ENCODE peak calls at places on chromosome 3, in ten cellular contexts. One of them, this sample, is unnamed.
A peak's percentile ranks its signal among the peaks of the same experiment; 100 is the strongest.

GRCh38 chr3:23822559-23822958 is 16.8 kb downstream of the UBE2E1 start:
- DNase-seq in GM20000: no peak
- DNase-seq in mucosa of descending colon: no peak
- DNase-seq in breast epithelium: no peak
- DNase-seq in heart left ventricle: no peak
- DNase-seq in fibroblast of mammary gland: no peak
- DNase-seq in GM10248: no peak
- DNase-seq in A549: no peak
- DNase-seq in psoas muscle: no peak
- DNase-seq in hepatocyte: no peak
- DNase-seq in this sample: no peak

GRCh38 chr3:12948891-12949711 is 107.7 kb upstream of the RPL32 start:
- DNase-seq in A549: no peak
- DNase-seq in psoas muscle: no peak
- DNase-seq in GM10248: peak; percentile 55
- DNase-seq in GM20000: peak; percentile 57
- DNase-seq in fibroblast of mammary gland: peak; percentile 49
- DNase-seq in hepatocyte: no peak
- DNase-seq in breast epithelium: no peak
- DNase-seq in heart left ventricle: no peak
- DNase-seq in mucosa of descending colon: no peak
- DNase-seq in this sample: no peak

GRCh38 chr3:35965908-35966307 is 326.6 kb downstream of the ARPP21 start:
- DNase-seq in GM10248: no peak
- DNase-seq in psoas muscle: no peak
- DNase-seq in hepatocyte: peak; percentile 49
- DNase-seq in fibroblast of mammary gland: peak; percentile 55
- DNase-seq in breast epithelium: no peak
- DNase-seq in GM20000: peak; percentile 5
- DNase-seq in A549: peak; percentile 7
- DNase-seq in heart left ventricle: no peak
- DNase-seq in mucosa of descending colon: no peak
- DNase-seq in this sample: peak; percentile 36

GRCh38 chr3:126531051-126531330 is 7.0 kb downstream of the CHST13 start:
- DNase-seq in GM10248: no peak
- DNase-seq in psoas muscle: no peak
- DNase-seq in GM20000: no peak
- DNase-seq in breast epithelium: no peak
- DNase-seq in heart left ventricle: no peak
- DNase-seq in fibroblast of mammary gland: no peak
- DNase-seq in A549: no peak
- DNase-seq in hepatocyte: no peak
- DNase-seq in mucosa of descending colon: no peak
- DNase-seq in this sample: no peak

GRCh38 chr3:185750702-185751101 is 74.1 kb downstream of the IGF2BP2 start:
- DNase-seq in psoas muscle: no peak
- DNase-seq in GM10248: no peak
- DNase-seq in GM20000: no peak
- DNase-seq in A549: no peak
- DNase-seq in mucosa of descending colon: peak; percentile 66
- DNase-seq in fibroblast of mammary gland: no peak
- DNase-seq in heart left ventricle: no peak
- DNase-seq in hepatocyte: no peak
- DNase-seq in breast epithelium: no peak
- DNase-seq in this sample: no peak

GRCh38 chr3:177098551-177098950 is 98.7 kb downstream of the TBL1XR1 start:
- DNase-seq in psoas muscle: no peak
- DNase-seq in breast epithelium: no peak
- DNase-seq in mucosa of descending colon: no peak
- DNase-seq in GM20000: no peak
- DNase-seq in fibroblast of mammary gland: no peak
- DNase-seq in hepatocyte: no peak
- DNase-seq in GM10248: no peak
- DNase-seq in heart left ventricle: no peak
- DNase-seq in A549: no peak
- DNase-seq in this sample: no peak

GRCh38 chr3:64685800-64686445 is 1.9 kb downstream of the ADAMTS9 start:
- DNase-seq in hepatocyte: peak; percentile 94
- DNase-seq in fibroblast of mammary gland: peak; percentile 89
- DNase-seq in heart left ventricle: peak; percentile 95
- DNase-seq in A549: peak; percentile 22
- DNase-seq in breast epithelium: peak; percentile 91
- DNase-seq in mucosa of descending colon: peak; percentile 92
- DNase-seq in GM20000: no peak
- DNase-seq in GM10248: peak; percentile 6
- DNase-seq in psoas muscle: peak; percentile 90
- DNase-seq in this sample: no peak

GRCh38 chr3:9416139-9416780 is 18.8 kb downstream of the SETD5 start:
- DNase-seq in A549: no peak
- DNase-seq in breast epithelium: no peak
- DNase-seq in hepatocyte: no peak
- DNase-seq in GM10248: no peak
- DNase-seq in mucosa of descending colon: no peak
- DNase-seq in heart left ventricle: no peak
- DNase-seq in GM20000: no peak
- DNase-seq in psoas muscle: no peak
- DNase-seq in fibroblast of mammary gland: peak; percentile 14
- DNase-seq in this sample: no peak

GRCh38 chr3:34646911-34647465 is 848.6 kb downstream of the PDCD6IP start:
- DNase-seq in hepatocyte: no peak
- DNase-seq in breast epithelium: no peak
- DNase-seq in GM20000: no peak
- DNase-seq in fibroblast of mammary gland: no peak
- DNase-seq in A549: no peak
- DNase-seq in psoas muscle: no peak
- DNase-seq in heart left ventricle: no peak
- DNase-seq in mucosa of descending colon: no peak
- DNase-seq in GM10248: no peak
- DNase-seq in this sample: peak; percentile 7

GRCh38 chr3:49484471-49484870 is 14.4 kb downstream of the DAG1 start:
- DNase-seq in GM20000: no peak
- DNase-seq in fibroblast of mammary gland: no peak
- DNase-seq in breast epithelium: no peak
- DNase-seq in hepatocyte: no peak
- DNase-seq in GM10248: no peak
- DNase-seq in mucosa of descending colon: no peak
- DNase-seq in psoas muscle: no peak
- DNase-seq in A549: no peak
- DNase-seq in heart left ventricle: no peak
- DNase-seq in this sample: no peak

GRCh38 chr3:194084284-194084683 is 51.7 kb upstream of the HES1 start:
- DNase-seq in mucosa of descending colon: no peak
- DNase-seq in psoas muscle: no peak
- DNase-seq in GM20000: peak; percentile 54
- DNase-seq in breast epithelium: no peak
- DNase-seq in A549: no peak
- DNase-seq in GM10248: peak; percentile 59
- DNase-seq in fibroblast of mammary gland: no peak
- DNase-seq in hepatocyte: no peak
- DNase-seq in heart left ventricle: no peak
- DNase-seq in this sample: peak; percentile 99

DNA sequence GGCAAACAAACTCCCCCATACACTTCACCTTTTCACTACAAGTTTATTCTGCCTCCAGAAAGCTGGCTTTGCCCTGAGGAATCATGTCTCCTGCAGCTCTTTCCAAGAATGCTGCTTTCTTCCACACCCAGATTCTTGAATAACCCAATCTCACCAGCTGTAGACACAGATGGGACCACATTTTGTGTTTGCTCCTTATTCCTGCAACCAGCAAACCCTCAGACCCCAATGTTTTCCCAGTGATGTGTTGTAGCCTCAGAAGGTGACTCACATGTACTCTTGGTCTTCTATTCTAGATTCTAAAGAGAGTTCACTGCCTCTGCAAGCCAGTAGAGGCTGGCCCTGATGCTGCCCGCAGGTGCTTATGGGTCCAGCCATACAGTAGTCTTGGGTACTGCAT is 23.6 kb upstream of the TRIM59 start:
- DNase-seq in A549: no peak
- DNase-seq in psoas muscle: no peak
- DNase-seq in fibroblast of mammary gland: peak; percentile 95
- DNase-seq in heart left ventricle: no peak
- DNase-seq in GM10248: no peak
- DNase-seq in hepatocyte: no peak
- DNase-seq in mucosa of descending colon: no peak
- DNase-seq in breast epithelium: no peak
- DNase-seq in GM20000: no peak
- DNase-seq in this sample: no peak
- TF ChIP-seq CTCF in A549: no peak
- TF ChIP-seq CTCF in psoas muscle: no peak
- TF ChIP-seq CTCF in fibroblast of mammary gland: no peak
- TF ChIP-seq CTCF in heart left ventricle: no peak
- TF ChIP-seq CTCF in GM10248: peak; percentile 1
- TF ChIP-seq CTCF in hepatocyte: no peak
- TF ChIP-seq CTCF in mucosa of descending colon: no peak
- TF ChIP-seq CTCF in breast epithelium: no peak
- TF ChIP-seq CTCF in GM20000: no peak
- TF ChIP-seq CTCF in this sample: no peak

DNA sequence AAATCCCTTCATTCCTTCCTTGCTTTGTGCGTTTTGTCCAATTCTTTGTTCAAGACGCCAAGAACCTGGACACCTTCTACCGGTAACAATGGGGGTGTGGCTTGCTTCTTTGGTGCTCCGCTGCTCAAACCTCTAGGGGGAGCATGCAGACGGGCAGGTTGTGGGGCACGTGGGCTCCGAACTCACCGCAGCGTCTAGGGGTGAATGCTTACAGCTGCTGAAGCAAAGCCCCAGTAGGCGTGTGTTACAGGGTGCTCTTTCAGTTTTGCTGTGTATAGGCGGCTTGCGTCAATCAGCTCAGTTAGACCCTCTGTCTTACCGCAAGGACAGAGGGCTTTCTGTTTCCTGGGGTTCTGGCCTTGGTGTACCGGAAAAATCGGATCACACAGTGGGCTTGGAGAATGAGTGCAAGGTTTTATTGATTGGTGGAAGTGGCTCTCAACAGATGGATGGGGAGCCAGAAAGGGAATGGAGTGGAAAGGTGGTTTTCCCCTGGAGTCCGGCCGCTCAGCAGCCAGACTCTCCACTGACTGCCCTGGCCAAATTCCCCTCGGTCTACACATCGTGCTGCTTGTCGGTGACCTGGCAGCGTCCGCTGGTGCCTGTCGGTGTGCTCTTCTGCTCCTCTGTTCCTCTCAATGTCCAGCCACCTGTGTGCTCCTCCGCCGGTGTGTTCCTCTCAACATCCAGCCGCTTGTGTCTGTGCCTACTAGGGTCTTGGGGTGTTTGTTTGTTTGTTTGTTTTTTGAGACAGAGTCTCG is 1.2 kb upstream of the LRRC34 start:
- DNase-seq in psoas muscle: no peak
- DNase-seq in GM20000: peak; percentile 79
- DNase-seq in breast epithelium: no peak
- DNase-seq in heart left ventricle: no peak
- DNase-seq in mucosa of descending colon: peak; percentile 65
- DNase-seq in A549: no peak
- DNase-seq in GM10248: peak; percentile 76
- DNase-seq in hepatocyte: peak; percentile 25
- DNase-seq in fibroblast of mammary gland: peak; percentile 12
- DNase-seq in this sample: peak; percentile 98
- TF ChIP-seq CTCF in psoas muscle: no peak
- TF ChIP-seq CTCF in GM20000: peak; percentile 71
- TF ChIP-seq CTCF in breast epithelium: no peak
- TF ChIP-seq CTCF in heart left ventricle: no peak
- TF ChIP-seq CTCF in mucosa of descending colon: peak; percentile 36
- TF ChIP-seq CTCF in A549: peak; percentile 24
- TF ChIP-seq CTCF in GM10248: peak; percentile 70
- TF ChIP-seq CTCF in hepatocyte: peak; percentile 28
- TF ChIP-seq CTCF in fibroblast of mammary gland: peak; percentile 29
- TF ChIP-seq CTCF in this sample: peak; percentile 92

DNA sequence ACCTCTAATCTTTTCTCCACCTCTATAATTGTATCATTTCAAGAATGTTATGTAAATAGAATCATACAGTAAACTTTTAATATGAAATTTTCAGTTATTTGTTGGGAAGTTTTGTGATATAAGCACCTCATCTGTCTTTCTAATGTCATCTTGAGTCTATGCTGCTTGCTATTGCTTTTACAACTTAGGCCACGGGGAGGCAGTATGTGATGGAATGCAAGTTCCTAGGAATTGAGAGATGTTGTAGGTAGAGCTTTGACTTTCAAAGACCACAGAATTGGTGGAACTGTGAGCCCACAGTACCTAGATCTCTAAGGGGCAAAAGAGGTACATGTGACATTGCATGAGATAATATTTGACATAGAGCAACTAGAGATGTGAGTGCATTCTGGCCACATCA is 328.3 kb downstream of the MFSD1 start:
- DNase-seq in hepatocyte: peak; percentile 10
- DNase-seq in breast epithelium: no peak
- DNase-seq in mucosa of descending colon: no peak
- DNase-seq in fibroblast of mammary gland: peak; percentile 34
- DNase-seq in GM20000: no peak
- DNase-seq in A549: no peak
- DNase-seq in psoas muscle: no peak
- DNase-seq in GM10248: peak; percentile 11
- DNase-seq in heart left ventricle: no peak
- DNase-seq in this sample: peak; percentile 42
- TF ChIP-seq CTCF in hepatocyte: peak; percentile 35
- TF ChIP-seq CTCF in breast epithelium: no peak
- TF ChIP-seq CTCF in mucosa of descending colon: no peak
- TF ChIP-seq CTCF in fibroblast of mammary gland: peak; percentile 48
- TF ChIP-seq CTCF in GM20000: peak; percentile 43
- TF ChIP-seq CTCF in A549: peak; percentile 40
- TF ChIP-seq CTCF in psoas muscle: no peak
- TF ChIP-seq CTCF in GM10248: peak; percentile 33
- TF ChIP-seq CTCF in heart left ventricle: no peak
- TF ChIP-seq CTCF in this sample: peak; percentile 80

GRCh38 chr3:31552103-31552502 is 19.4 kb downstream of the STT3B start:
- DNase-seq in A549: no peak
- DNase-seq in fibroblast of mammary gland: no peak
- DNase-seq in GM20000: no peak
- DNase-seq in mucosa of descending colon: no peak
- DNase-seq in breast epithelium: no peak
- DNase-seq in GM10248: no peak
- DNase-seq in hepatocyte: no peak
- DNase-seq in heart left ventricle: no peak
- DNase-seq in psoas muscle: no peak
- DNase-seq in this sample: no peak

GRCh38 chr3:31546725-31547124 is 14.0 kb downstream of the STT3B start:
- DNase-seq in GM10248: no peak
- DNase-seq in GM20000: no peak
- DNase-seq in fibroblast of mammary gland: no peak
- DNase-seq in hepatocyte: no peak
- DNase-seq in heart left ventricle: no peak
- DNase-seq in A549: no peak
- DNase-seq in breast epithelium: no peak
- DNase-seq in mucosa of descending colon: no peak
- DNase-seq in psoas muscle: no peak
- DNase-seq in this sample: no peak

GRCh38 chr3:31546152-31546551 is 13.4 kb downstream of the STT3B start:
- DNase-seq in A549: no peak
- DNase-seq in mucosa of descending colon: no peak
- DNase-seq in heart left ventricle: no peak
- DNase-seq in hepatocyte: no peak
- DNase-seq in GM10248: no peak
- DNase-seq in GM20000: no peak
- DNase-seq in breast epithelium: no peak
- DNase-seq in fibroblast of mammary gland: peak; percentile 47
- DNase-seq in psoas muscle: no peak
- DNase-seq in this sample: no peak

GRCh38 chr3:31553258-31553657 is 20.5 kb downstream of the STT3B start:
- DNase-seq in heart left ventricle: no peak
- DNase-seq in mucosa of descending colon: no peak
- DNase-seq in A549: no peak
- DNase-seq in GM10248: no peak
- DNase-seq in GM20000: no peak
- DNase-seq in breast epithelium: no peak
- DNase-seq in fibroblast of mammary gland: no peak
- DNase-seq in hepatocyte: no peak
- DNase-seq in psoas muscle: no peak
- DNase-seq in this sample: no peak

GRCh38 chr3:31550452-31551251 is 17.9 kb downstream of the STT3B start:
- DNase-seq in mucosa of descending colon: no peak
- DNase-seq in breast epithelium: no peak
- DNase-seq in psoas muscle: no peak
- DNase-seq in heart left ventricle: no peak
- DNase-seq in hepatocyte: peak; percentile 12
- DNase-seq in GM10248: no peak
- DNase-seq in fibroblast of mammary gland: peak; percentile 49
- DNase-seq in A549: peak; percentile 34
- DNase-seq in GM20000: no peak
- DNase-seq in this sample: peak; percentile 30
- TF ChIP-seq CTCF in mucosa of descending colon: peak; percentile 40
- TF ChIP-seq CTCF in breast epithelium: peak; percentile 45
- TF ChIP-seq CTCF in psoas muscle: peak; percentile 73
- TF ChIP-seq CTCF in heart left ventricle: peak; percentile 45
- TF ChIP-seq CTCF in hepatocyte: peak; percentile 59
- TF ChIP-seq CTCF in GM10248: peak; percentile 39
- TF ChIP-seq CTCF in fibroblast of mammary gland: peak; percentile 74
- TF ChIP-seq CTCF in A549: peak; percentile 79
- TF ChIP-seq CTCF in GM20000: no peak
- TF ChIP-seq CTCF in this sample: peak; percentile 74